ENCODE peak calls at places on chromosomes 2 and 18, in seven cellular contexts. I is neural crest cell, K is OCI-LY7, N is T1000, T is MM.1S, E is T-helper 2 cell, P is HEK293T. Q is an unnamed sample.
A peak's percentile ranks its signal among the peaks of the same experiment; 100 is the strongest.

GRCh38 chr2:102436284-102436683 is 13.3 kb downstream of the IL18RAP start:
- DNase-seq in I (no peak), K (no peak), N (no peak), T (no peak), E (no peak), P (no peak), Q (no peak)

GRCh38 chr2:12619975-12620374 is 96.8 kb upstream of the TRIB2 start:
- DNase-seq in I (no peak), K (no peak), N (peak; percentile 57), T (no peak), E (no peak), P (no peak), Q (peak; percentile 20)

GRCh38 chr2:102106133-102106556 is 36.4 kb upstream of the IL1R1 start:
- DNase-seq in I (no peak), K (no peak), N (no peak), T (no peak), E (no peak), P (no peak), Q (no peak)

GRCh38 chr18:58562146-58562998 is 66.5 kb downstream of the ALPK2 start:
- DNase-seq in I (no peak), K (no peak), N (no peak), T (peak; percentile 27), E (no peak), P (no peak), Q (no peak)

GRCh38 chr2:213101686-213102460 is 49.5 kb downstream of the IKZF2 start:
- DNase-seq in I (no peak), K (no peak), N (no peak), T (no peak), E (no peak), P (no peak), Q (no peak)

GRCh38 chr2:207473203-207473865 is 56.4 kb upstream of the CREB1 start:
- DNase-seq in I (peak; percentile 22), K (no peak), N (peak; percentile 32), T (peak; percentile 60), E (no peak), P (peak; percentile 32), Q (peak; percentile 70)

GRCh38 chr2:54303631-54304030 is 47.6 kb upstream of the TSPYL6 start:
- DNase-seq in I (no peak), K (no peak), N (no peak), T (no peak), E (no peak), P (no peak), Q (no peak)

GRCh38 chr2:233082934-233083755 is 23.0 kb downstream of the INPP5D start:
- DNase-seq in I (no peak), K (peak; percentile 48), N (no peak), T (no peak), E (no peak), P (no peak), Q (peak; percentile 91)

GRCh38 chr2:217731805-217732204 is 271.0 kb downstream of the TNS1 start:
- DNase-seq in I (no peak), K (no peak), N (no peak), T (no peak), E (no peak), P (no peak), Q (no peak)

GRCh38 chr2:120544522-120544921 is 191.1 kb upstream of the GLI2 start:
- DNase-seq in I (no peak), K (no peak), N (no peak), T (no peak), E (no peak), P (no peak), Q (no peak)